ENCODE peak calls at places on chromosomes 16 and 17, in ten cellular contexts. H is HCT116, Y is transverse colon, V is thoracic aorta, Q is tibial nerve, U is choroid plexus epithelial cell, O is BE2C, K is fibroblast of villous mesenchyme, F is foreskin fibroblast, N is fibroblast of lung. C is an unnamed sample.

GRCh38 chr17:13429201-13429600 is 172.5 kb downstream of the HS3ST3A1 start:
- DNase-seq in H (no peak), Y (no peak), V (no peak), Q (peak), U (peak), O (peak), K (peak), F (peak), N (peak), C (peak)

GRCh38 chr17:50560185-50560824 is at the start of gene CACNA1G:
- DNase-seq in H (peak), Y (peak), V (peak), Q (peak), U (peak), O (peak), K (peak), F (peak), N (peak), C (peak)

GRCh38 chr17:48605991-48606891 is 1.5 kb upstream of the HOXB6 start:
- DNase-seq in H (no peak), Y (no peak), V (no peak), Q (no peak), U (no peak), O (no peak), K (no peak), F (no peak), N (no peak), C (no peak)

GRCh38 chr16:87924041-87924851 is 12.1 kb downstream of the CA5A start:
- DNase-seq in H (no peak), Y (peak), V (no peak), Q (no peak), U (no peak), O (no peak), K (no peak), F (no peak), N (no peak), C (no peak)

GRCh38 chr17:30234954-30235353 is 543 bp downstream of the SLC6A4 start:
- DNase-seq in H (no peak), Y (no peak), V (no peak), Q (no peak), U (no peak), O (no peak), K (no peak), F (no peak), N (no peak), C (no peak)

GRCh38 chr17:41308251-41308917 is 725 bp downstream of the KRTAP16-1 start:
- DNase-seq in H (no peak), Y (peak), V (no peak), Q (no peak), U (no peak), O (no peak), K (no peak), F (peak), N (no peak), C (no peak)

GRCh38 chr17:64291268-64291851 is 28.3 kb upstream of the TEX2 start:
- DNase-seq in H (no peak), Y (no peak), V (no peak), Q (no peak), U (no peak), O (peak), K (no peak), F (peak), N (no peak), C (no peak)

GRCh38 chr16:48503779-48504178 is 106.2 kb downstream of the N4BP1 start:
- DNase-seq in H (no peak), Y (peak), V (no peak), Q (peak), U (peak), O (peak), K (peak), F (peak), N (peak), C (peak)

GRCh38 chr16:66168777-66169176 is 197.7 kb upstream of the CDH5 start:
- DNase-seq in H (no peak), Y (no peak), V (no peak), Q (no peak), U (no peak), O (no peak), K (no peak), F (no peak), N (no peak), C (no peak)

GRCh38 chr16:28140788-28141618 is 70.8 kb downstream of the XPO6 start:
- DNase-seq in H (no peak), Y (peak), V (no peak), Q (no peak), U (no peak), O (no peak), K (peak), F (no peak), N (no peak), C (no peak)

GRCh38 chr17:68290268-68290954 is 516 bp downstream of the SLC16A6 start:
- DNase-seq in H (no peak), Y (peak), V (no peak), Q (no peak), U (peak), O (peak), K (no peak), F (peak), N (no peak), C (no peak)

GRCh38 chr16:3876695-3877094 is 3.8 kb downstream of the CREBBP start:
- DNase-seq in H (no peak), Y (no peak), V (no peak), Q (no peak), U (no peak), O (no peak), K (peak), F (peak), N (peak), C (no peak)

GRCh38 chr17:59561042-59561441 is 4.4 kb upstream of the DHX40 start:
- DNase-seq in H (peak), Y (no peak), V (no peak), Q (no peak), U (peak), O (peak), K (peak), F (peak), N (no peak), C (peak)
- TF ChIP-seq CTCF in H (peak), Y (no peak), V (no peak), Q (no peak), U (peak), O (peak), K (peak), F (peak), N (peak), C (peak)

DNA sequence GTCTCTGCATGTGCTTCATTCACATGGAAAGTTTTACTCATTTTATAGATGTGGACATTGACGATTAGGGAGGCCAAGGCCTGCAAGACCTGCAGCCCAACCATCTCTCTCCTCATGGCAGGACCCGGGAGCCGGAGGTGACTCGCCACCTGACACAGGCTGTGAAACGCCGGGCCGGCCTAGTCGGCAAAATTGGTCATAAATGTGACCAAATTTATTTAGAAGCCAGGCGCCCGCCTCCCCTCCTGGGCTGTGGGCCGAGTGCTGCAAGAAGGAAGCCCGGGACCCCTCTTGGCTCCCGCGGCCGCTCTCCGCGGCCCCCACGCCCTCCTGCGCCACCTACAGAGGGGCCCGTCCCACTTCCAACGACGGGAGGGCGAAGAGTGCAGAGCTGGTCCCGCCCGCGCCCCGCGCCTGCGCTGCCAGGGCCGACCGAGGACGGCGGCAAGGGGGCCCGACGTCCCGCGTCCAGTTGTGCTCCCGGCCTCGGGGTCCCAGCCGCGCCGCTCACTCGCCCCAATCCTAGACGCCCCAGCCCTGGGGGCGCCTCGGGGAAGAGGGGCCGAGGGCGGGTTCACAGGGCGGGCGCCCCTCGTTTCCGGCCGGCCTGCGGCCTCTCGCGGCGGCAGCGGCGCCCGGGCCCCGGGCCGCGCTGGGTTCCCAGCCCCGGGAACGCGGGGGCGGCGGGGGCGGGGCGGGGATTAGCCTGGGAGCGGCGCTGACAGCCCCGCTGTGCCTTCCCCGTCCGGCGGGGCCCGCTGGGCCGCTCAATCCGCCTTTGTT is 47.5 kb downstream of the WNT3 start:
- DNase-seq in H (no peak), Y (peak), V (no peak), Q (no peak), U (peak), O (peak), K (peak), F (peak), N (peak), C (no peak)
- H3K4me3 ChIP-seq in H (peak), Y (no peak), V (peak), Q (no peak), U (peak), O (peak), K (peak), F (peak), N (peak), C (peak)

GRCh38 chr17:56441331-56441730 is 152.2 kb upstream of the NOG start:
- DNase-seq in H (no peak), Y (no peak), V (no peak), Q (no peak), U (peak), O (no peak), K (peak), F (peak), N (peak), C (peak)

GRCh38 chr17:56451629-56452028 is 141.9 kb upstream of the NOG start:
- DNase-seq in H (no peak), Y (no peak), V (no peak), Q (no peak), U (no peak), O (no peak), K (no peak), F (peak), N (no peak), C (no peak)

GRCh38 chr17:56449176-56449575 is 144.3 kb upstream of the NOG start:
- DNase-seq in H (no peak), Y (no peak), V (no peak), Q (no peak), U (no peak), O (no peak), K (no peak), F (no peak), N (no peak), C (no peak)

GRCh38 chr17:56452469-56452868 is 141.0 kb upstream of the NOG start:
- DNase-seq in H (no peak), Y (no peak), V (no peak), Q (no peak), U (no peak), O (no peak), K (no peak), F (no peak), N (no peak), C (no peak)

DNA sequence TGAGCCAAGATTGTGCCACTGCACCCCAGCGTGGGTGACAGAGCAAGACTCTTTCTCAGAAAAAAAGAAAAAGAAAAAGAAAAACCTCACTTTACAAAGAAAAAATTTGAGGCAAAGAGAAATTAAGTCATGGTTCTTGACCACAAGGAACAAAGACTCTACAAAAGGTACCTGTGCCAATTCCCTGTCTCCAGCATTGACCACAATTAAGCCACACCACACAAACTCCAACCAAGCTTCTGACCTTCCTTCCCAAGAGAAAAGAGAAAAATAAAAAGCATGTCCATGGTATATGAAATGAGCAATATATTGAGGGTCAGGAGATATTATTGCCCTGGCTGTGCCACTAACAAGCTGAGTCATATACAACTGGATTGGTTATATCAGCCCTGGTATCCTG is 146.3 kb upstream of the NOG start:
- DNase-seq in H (no peak), Y (no peak), V (no peak), Q (no peak), U (no peak), O (no peak), K (no peak), F (no peak), N (peak), C (no peak)
- TF ChIP-seq CTCF in H (no peak), Y (no peak), V (no peak), Q (no peak), U (no peak), O (no peak), K (no peak), F (no peak), N (no peak), C (no peak)

GRCh38 chr17:77828749-77829539 is 129.6 kb upstream of the TNRC6C start:
- DNase-seq in H (no peak), Y (no peak), V (no peak), Q (no peak), U (no peak), O (no peak), K (no peak), F (no peak), N (no peak), C (no peak)

GRCh38 chr17:77831497-77832179 is 126.9 kb upstream of the TNRC6C start:
- DNase-seq in H (no peak), Y (no peak), V (no peak), Q (no peak), U (peak), O (peak), K (peak), F (peak), N (peak), C (peak)

GRCh38 chr17:77832180-77832560 is 126.3 kb upstream of the TNRC6C start:
- DNase-seq in H (no peak), Y (no peak), V (no peak), Q (no peak), U (no peak), O (no peak), K (no peak), F (no peak), N (peak), C (no peak)

GRCh38 chr17:77829871-77830799 is 128.4 kb upstream of the TNRC6C start:
- DNase-seq in H (no peak), Y (no peak), V (peak), Q (peak), U (peak), O (no peak), K (peak), F (peak), N (peak), C (peak)

GRCh38 chr17:77830816-77831490 is 127.5 kb upstream of the TNRC6C start:
- DNase-seq in H (no peak), Y (no peak), V (no peak), Q (no peak), U (no peak), O (no peak), K (no peak), F (no peak), N (no peak), C (no peak)
- H3K4me3 ChIP-seq in H (peak), Y (no peak), V (peak), Q (no peak), U (no peak), O (no peak), K (no peak), F (no peak), N (no peak), C (no peak)